ENCODE peak calls at places on chromosome 21, in ten cellular contexts. L is HFF-Myc, M is vagina, E is A549, H is heart right ventricle, G is NB4, S is PC-9, D is neural progenitor cell, T is fibroblast of lung, F is GM12865. Q is an unnamed sample.

GRCh38 chr21:45308211-45309068 is 20.7 kb upstream of the POFUT2 start:
- DNase-seq in S (no peak), D (no peak), T (peak; percentile 95), M (no peak), G (peak; percentile 95), E (no peak), F (no peak), H (no peak), L (no peak), Q (no peak)

GRCh38 chr21:36860736-36861594 is 105.5 kb downstream of the HLCS start:
- DNase-seq in S (peak; percentile 47), E (no peak), M (no peak), H (no peak), L (no peak), F (no peak), G (no peak), T (peak; percentile 20), D (no peak), Q (no peak)

GRCh38 chr21:41966872-41967621 is 13.2 kb upstream of the C2CD2 start:
- DNase-seq in G (no peak), F (no peak), T (no peak), E (no peak), L (no peak), D (no peak), M (peak; percentile 77), S (no peak), H (no peak), Q (no peak)

GRCh38 chr21:44487831-44488230 is 32.5 kb downstream of the LRRC3 start:
- DNase-seq in M (no peak), L (no peak), G (peak; percentile 56), T (peak; percentile 38), H (no peak), S (no peak), D (peak; percentile 45), F (peak; percentile 49), E (no peak), Q (no peak)

GRCh38 chr21:41933259-41934079 is 20.3 kb downstream of the C2CD2 start:
- DNase-seq in G (no peak), T (peak; percentile 76), L (no peak), D (no peak), S (peak; percentile 13), H (no peak), M (no peak), F (no peak), E (no peak), Q (peak; percentile 57)

GRCh38 chr21:17513214-17514123 is 626 bp downstream of the CXADR start:
- DNase-seq in F (peak; percentile 4), G (no peak), E (no peak), H (no peak), T (peak; percentile 29), S (peak; percentile 36), M (no peak), L (no peak), D (peak; percentile 71), Q (no peak)

GRCh38 chr21:46035809-46036695 is 54.5 kb downstream of the COL6A1 start:
- DNase-seq in F (no peak), S (no peak), G (no peak), M (no peak), E (no peak), D (no peak), L (peak; percentile 90), H (peak; percentile 80), T (peak; percentile 92), Q (no peak)

GRCh38 chr21:42466700-42467612 is 29.1 kb downstream of the RSPH1 start:
- DNase-seq in H (no peak), G (peak; percentile 96), L (no peak), T (peak; percentile 32), D (peak; percentile 55), F (peak; percentile 86), S (peak; percentile 60), E (no peak), M (no peak), Q (peak; percentile 48)

GRCh38 chr21:14718957-14719356 is 172.8 kb upstream of the SAMSN1 start:
- DNase-seq in L (no peak), T (no peak), D (no peak), H (no peak), E (no peak), S (no peak), G (no peak), M (no peak), F (no peak), Q (no peak)

GRCh38 chr21:42291751-42292562 is 23.3 kb downstream of the TFF3 start:
- DNase-seq in T (no peak), D (no peak), E (no peak), H (no peak), G (no peak), S (no peak), L (no peak), F (no peak), M (no peak), Q (no peak)

GRCh38 chr21:39951183-39952101 is 84.2 kb downstream of the PCP4 start:
- DNase-seq in T (no peak), G (no peak), M (no peak), L (no peak), H (no peak), F (no peak), D (peak; percentile 9), S (no peak), E (no peak), Q (no peak)

GRCh38 chr21:17673261-17674020 is 60.7 kb upstream of the BTG3 start:
- DNase-seq in E (no peak), L (peak; percentile 15), T (no peak), G (no peak), F (no peak), H (no peak), S (peak; percentile 10), M (no peak), D (peak; percentile 33), Q (no peak)

GRCh38 chr21:36589352-36589971 is 109.5 kb upstream of the SIM2 start:
- DNase-seq in G (peak; percentile 53), L (peak; percentile 44), F (peak; percentile 71), S (no peak), D (peak; percentile 19), H (peak; percentile 14), M (no peak), E (no peak), T (peak; percentile 54), Q (no peak)

GRCh38 chr21:31092867-31093266 is 54.6 kb upstream of the KRTAP19-8 start:
- DNase-seq in G (no peak), H (no peak), L (no peak), D (no peak), F (no peak), S (no peak), E (no peak), M (no peak), T (no peak), Q (no peak)

GRCh38 chr21:31084689-31085088 is 46.4 kb upstream of the KRTAP19-8 start:
- DNase-seq in E (no peak), S (no peak), T (no peak), M (no peak), G (no peak), F (no peak), L (no peak), H (no peak), D (no peak), Q (no peak)

GRCh38 chr21:31088196-31088751 is 50.0 kb upstream of the KRTAP19-8 start:
- DNase-seq in T (no peak), H (no peak), M (no peak), E (no peak), D (no peak), L (no peak), S (no peak), G (no peak), F (no peak), Q (no peak)
- H3K4me3 ChIP-seq in T (no peak overlapping the region), H (no peak overlapping the region), M (no peak overlapping the region), E (no peak overlapping the region), D (no peak overlapping the region), L (no peak overlapping the region), S (no peak overlapping the region), G (no peak overlapping the region), F (no peak overlapping the region), Q (no peak overlapping the region)

GRCh38 chr21:34733866-34734265 is 65.1 kb downstream of the CLIC6 start:
- DNase-seq in L (no peak), S (no peak), E (no peak), T (no peak), H (no peak), F (no peak), M (no peak), D (no peak), G (no peak), Q (no peak)

GRCh38 chr21:34732388-34732821 is 63.6 kb downstream of the CLIC6 start:
- DNase-seq in L (no peak), H (no peak), G (no peak), F (no peak), E (no peak), S (no peak), M (no peak), T (no peak), D (no peak), Q (no peak)

GRCh38 chr21:34737115-34737514 is 68.3 kb downstream of the CLIC6 start:
- DNase-seq in H (no peak), E (no peak), T (peak; percentile 38), F (no peak), G (no peak), S (no peak), M (no peak), L (no peak), D (no peak), Q (peak; percentile 86)

GRCh38 chr21:34736116-34736870 is 67.5 kb downstream of the CLIC6 start:
- DNase-seq in T (no peak), L (no peak), F (no peak), D (no peak), E (no peak), M (no peak), G (no peak), S (no peak), H (no peak), Q (peak; percentile 67)

GRCh38 chr21:34734696-34735095 is 65.9 kb downstream of the CLIC6 start:
- DNase-seq in G (peak; percentile 15), T (no peak), D (no peak), S (no peak), F (no peak), L (no peak), E (no peak), M (no peak), H (no peak), Q (peak; percentile 38)
- TF ChIP-seq CTCF in G (no peak), T (no peak), D (no peak), S (no peak), F (no peak), L (no peak), E (no peak), M (no peak), H (no peak), Q (no peak)

GRCh38 chr21:25571726-25572121 is 35.6 kb downstream of the MRPL39 start:
- DNase-seq in G (no peak), T (no peak), M (no peak), D (no peak), E (no peak), F (peak; percentile 46), L (no peak), S (no peak), H (no peak), Q (no peak)
- H3K4me3 ChIP-seq in G (no peak overlapping the region), T (no peak overlapping the region), M (no peak overlapping the region), D (no peak overlapping the region), E (no peak overlapping the region), F (peak overlapping the region; percentile 97), L (no peak overlapping the region), S (no peak overlapping the region), H (no peak overlapping the region), Q (no peak overlapping the region)

DNA sequence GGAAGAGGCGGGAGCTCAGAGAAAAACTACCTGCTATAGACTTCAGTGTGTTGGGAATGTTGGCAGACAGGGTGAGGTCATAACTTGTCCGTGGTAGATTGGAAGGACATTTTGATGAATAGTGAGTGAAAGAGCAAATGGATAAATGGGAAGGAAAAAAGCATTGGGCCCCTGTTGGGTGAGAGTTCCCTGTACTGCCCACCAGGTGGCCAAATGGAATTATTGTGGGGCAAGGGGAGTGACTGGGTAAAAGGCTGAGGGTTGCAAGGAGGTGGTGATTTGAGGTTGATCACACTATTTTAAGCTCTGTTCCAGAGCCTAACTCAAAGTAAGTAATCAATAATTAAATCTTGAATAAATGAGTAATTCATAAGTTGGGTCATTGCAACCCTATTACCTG is 60.4 kb downstream of the MRPS6 start:
- DNase-seq in E (no peak), L (no peak), M (no peak), F (no peak), G (peak; percentile 9), T (no peak), H (no peak), S (no peak), D (peak; percentile 12), Q (no peak)
- TF ChIP-seq CTCF in E (no peak), L (peak; percentile 39), M (no peak), F (no peak), G (no peak), T (peak; percentile 26), H (no peak), S (peak; percentile 34), D (peak; percentile 45), Q (no peak)